ENCODE peak calls at places on chromosome 22, in ten cellular contexts. S is HCT116, L is WTC11, B is endothelial cell of umbilical vein, H is A549, W is H1, R is SK-N-SH, O is K562, T is HepG2, U is GM12878. M is an unnamed sample.

GRCh38 chr22:35191412-35191811 is 65.9 kb upstream of the HMGXB4 start:
- DNase-seq in S (peak), L (no peak), B (peak), H (no peak), W (no peak), R (no peak), O (no peak), T (peak), U (no peak), M (no peak)

GRCh38 chr22:35844886-35845285 is 127.2 kb downstream of the APOL5 start:
- DNase-seq in S (no peak), L (no peak), B (no peak), H (no peak), W (no peak), R (no peak), O (no peak), T (no peak), U (no peak), M (no peak)

GRCh38 chr22:42399315-42400271 is 32.6 kb downstream of the NFAM1 start:
- DNase-seq in S (no peak), L (peak), B (no peak), H (no peak), W (no peak), R (peak), O (peak), T (no peak), U (no peak), M (peak)

GRCh38 chr22:42994917-42995562 is 19.9 kb downstream of the PACSIN2 start:
- DNase-seq in S (no peak), L (no peak), B (peak), H (peak), W (no peak), R (no peak), O (no peak), T (peak), U (peak), M (peak)

GRCh38 chr22:35633520-35633919 is 14.7 kb upstream of the APOL6 start:
- DNase-seq in S (no peak), L (no peak), B (no peak), H (no peak), W (no peak), R (no peak), O (no peak), T (no peak), U (no peak), M (no peak)

GRCh38 chr22:41357191-41357590 is 24.6 kb upstream of the TEF start:
- DNase-seq in S (no peak), L (no peak), B (no peak), H (no peak), W (no peak), R (no peak), O (no peak), T (no peak), U (no peak), M (no peak)

GRCh38 chr22:19941365-19942070 is at the start of the genes COMT and TXNRD2:
- DNase-seq in S (no peak), L (peak), B (peak), H (peak), W (no peak), R (peak), O (peak), T (no peak), U (no peak), M (peak)

GRCh38 chr22:46256358-46256958 is 6.4 kb upstream of the CDPF1 start:
- DNase-seq in S (no peak), L (no peak), B (no peak), H (no peak), W (no peak), R (no peak), O (no peak), T (peak), U (no peak), M (no peak)

GRCh38 chr22:30234786-30235470 is 11.6 kb downstream of the LIF start:
- DNase-seq in S (no peak), L (no peak), B (no peak), H (no peak), W (no peak), R (no peak), O (no peak), T (no peak), U (no peak), M (no peak)

DNA sequence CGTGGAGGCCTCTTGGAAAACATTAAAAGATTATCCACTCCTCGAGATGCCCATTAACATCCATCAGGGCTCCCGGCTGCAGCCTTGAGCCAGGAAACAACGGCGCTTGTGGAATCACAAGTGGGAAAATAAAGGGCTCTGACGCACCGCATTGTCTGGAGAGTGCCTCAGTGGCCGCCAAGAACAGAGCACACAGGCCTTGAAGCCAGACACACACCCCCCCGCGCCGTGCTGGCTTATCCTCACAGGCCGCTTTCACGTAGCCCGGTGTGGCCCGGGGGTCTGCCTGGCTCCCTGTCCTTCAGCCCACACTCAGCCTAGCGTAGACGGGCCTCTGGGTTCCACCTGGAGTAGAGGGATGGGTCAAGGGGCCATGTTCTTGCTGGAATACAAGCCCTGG is 1020.5 kb downstream of the BRD1 start:
- DNase-seq in S (no peak), L (no peak), B (no peak), H (no peak), W (no peak), R (no peak), O (no peak), T (no peak), U (no peak), M (no peak)
- TF ChIP-seq MAX in S (no peak), L (no peak), B (no peak), H (no peak), W (no peak), R (no peak), O (no peak), T (no peak), U (no peak), M (no peak)

DNA sequence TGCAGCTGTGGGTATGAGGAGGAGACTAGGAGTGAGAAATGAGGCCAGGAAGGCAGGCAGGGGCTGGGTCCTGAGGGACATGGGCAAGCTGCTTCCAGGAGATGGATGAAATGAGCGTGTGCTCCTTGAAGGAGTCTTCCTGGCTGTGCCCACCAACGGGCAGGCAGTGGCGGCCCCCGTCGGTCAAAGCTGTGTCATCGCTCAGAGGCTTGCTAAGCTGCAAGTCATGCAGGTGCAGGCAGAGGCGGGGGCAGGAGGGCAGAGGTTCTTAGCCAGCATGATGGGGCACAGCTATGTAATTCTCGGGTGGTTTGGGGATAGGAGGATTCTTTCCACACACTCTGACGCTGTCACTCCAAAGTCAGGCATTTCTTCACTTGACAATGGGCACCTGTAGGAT is 12.5 kb upstream of the PEX26 start:
- DNase-seq in S (no peak), L (peak), B (no peak), H (no peak), W (peak), R (no peak), O (no peak), T (no peak), U (no peak), M (no peak)
- TF ChIP-seq CTCF in S (no peak), L (no peak), B (no peak), H (no peak), W (peak), R (peak), O (no peak), T (peak), U (no peak), M (no peak)

GRCh38 chr22:50218996-50219727 is 18.4 kb downstream of the SELENOO start:
- DNase-seq in S (peak), L (peak), B (peak), H (no peak), W (peak), R (peak), O (peak), T (peak), U (no peak), M (peak)
- TF ChIP-seq MAX in S (peak), L (peak), B (peak), H (no peak), W (peak), R (peak), O (peak), T (peak), U (no peak), M (peak)

DNA sequence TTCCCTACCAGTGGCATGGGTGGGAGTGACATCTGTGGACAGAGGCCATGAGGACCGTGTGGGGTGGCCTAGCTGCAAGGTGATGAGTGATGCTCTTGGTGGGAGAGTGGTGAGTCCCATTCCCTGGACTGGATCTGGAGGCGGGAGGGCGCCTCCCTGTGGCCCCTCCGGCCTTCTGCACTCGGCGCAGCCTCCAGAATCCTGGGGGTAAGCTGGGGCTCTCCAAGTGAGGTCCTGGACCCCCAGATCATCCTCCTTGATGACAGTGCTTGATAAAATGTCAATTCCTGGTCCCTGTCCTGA is 32.3 kb upstream of the PRR5 start:
- DNase-seq in S (no peak), L (peak), B (no peak), H (peak), W (peak), R (peak), O (peak), T (no peak), U (no peak), M (peak)
- TF ChIP-seq CTCF in S (no peak), L (peak), B (peak), H (peak), W (peak), R (peak), O (peak), T (peak), U (peak), M (peak)

DNA sequence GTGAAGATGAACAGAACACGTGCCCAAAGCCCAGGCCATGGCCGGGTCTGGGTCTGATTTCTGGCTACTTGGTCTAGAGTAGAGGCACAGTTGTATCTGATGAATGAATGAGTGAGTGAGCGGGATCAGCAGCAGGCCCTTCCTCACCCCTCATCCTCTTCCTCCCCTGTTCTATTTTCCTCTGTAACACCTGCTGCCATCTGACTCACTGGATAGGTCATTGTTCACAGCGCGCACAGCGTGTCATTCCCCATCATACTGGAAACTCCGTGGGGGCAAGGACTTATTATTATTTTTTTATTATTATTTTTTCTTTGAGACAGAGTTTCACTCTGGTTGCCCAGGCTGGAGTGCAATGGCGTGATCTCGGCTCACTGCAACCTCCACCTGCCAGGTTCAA is 13.9 kb downstream of the NCF4 start:
- DNase-seq in S (no peak), L (no peak), B (peak), H (no peak), W (no peak), R (no peak), O (no peak), T (no peak), U (no peak), M (no peak)
- TF ChIP-seq MAX in S (no peak), L (no peak), B (no peak), H (no peak), W (no peak), R (no peak), O (no peak), T (no peak), U (no peak), M (no peak)

DNA sequence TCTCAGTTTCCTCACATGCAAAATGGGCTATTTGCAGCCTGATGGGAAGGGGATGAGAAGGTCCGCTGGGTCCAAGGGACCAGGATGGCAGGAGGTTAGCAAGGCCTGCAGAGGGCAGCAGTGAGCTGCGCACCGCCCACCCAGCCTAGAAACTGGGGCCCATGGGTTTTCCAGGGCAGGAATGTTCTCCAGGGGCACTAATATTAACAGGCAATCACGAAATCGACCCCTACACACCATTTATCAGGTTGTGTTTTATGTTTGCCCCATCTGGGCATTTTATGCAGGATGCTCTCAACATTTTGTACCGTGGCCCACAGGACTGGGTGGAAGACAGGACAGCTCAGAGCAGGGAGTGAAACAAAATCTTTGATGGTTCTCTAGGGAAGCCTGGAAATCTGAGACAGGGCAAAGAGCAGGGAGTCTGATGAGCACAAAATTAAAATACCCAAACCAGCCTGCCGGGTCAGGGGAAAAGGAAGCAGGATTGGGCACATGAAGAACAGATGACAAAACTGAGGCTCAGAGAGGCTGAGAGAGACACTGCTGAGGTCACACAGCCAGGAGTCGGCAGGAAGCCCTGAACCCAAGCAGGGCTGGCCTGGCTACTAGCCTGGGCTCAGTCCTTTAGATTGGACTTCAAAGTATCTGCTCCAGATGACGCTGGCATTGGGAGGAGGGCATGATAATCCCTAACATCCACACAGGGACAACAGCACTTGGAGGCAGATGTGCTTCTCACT is 1.6 kb upstream of the BCR start:
- DNase-seq in S (peak), L (peak), B (peak), H (peak), W (peak), R (peak), O (peak), T (no peak), U (no peak), M (peak)
- TF ChIP-seq CTCF in S (peak), L (peak), B (peak), H (peak), W (peak), R (peak), O (no peak), T (peak), U (peak), M (peak)